ENCODE peak calls at places on chromosomes 1 and 21, in six cellular contexts. G is H9, N is NB4, X is Calu3, V is fibroblast of lung, I is MM.1S. Z is an unnamed sample.

GRCh38 chr1:227558807-227559186 is 4.6 kb upstream of the ZNF678 start:
- DNase-seq in V (no peak), X (no peak), G (no peak), N (no peak), I (no peak), Z (no peak)

GRCh38 chr1:3651011-3651938 is 1.0 kb upstream of the TP73 start:
- DNase-seq in V (no peak), I (no peak), G (peak), N (no peak), X (no peak), Z (no peak)

GRCh38 chr1:162627662-162628296 is 4.5 kb upstream of the DDR2 start:
- DNase-seq in G (no peak), X (peak), V (peak), I (peak), N (peak), Z (peak)

GRCh38 chr21:42518216-42518615 is 4.6 kb downstream of the SLC37A1 start:
- DNase-seq in V (peak), N (no peak), X (no peak), I (no peak), G (no peak), Z (peak)

GRCh38 chr1:156689960-156690672 is 12.9 kb upstream of the NES start:
- DNase-seq in X (no peak), V (no peak), I (no peak), N (no peak), G (no peak), Z (no peak)

GRCh38 chr1:201171063-201172036 is 17.1 kb upstream of the TMEM9 start:
- DNase-seq in I (peak), V (peak), X (peak), N (peak), G (peak), Z (peak)

GRCh38 chr1:156700731-156701130 is 4.7 kb downstream of the CRABP2 start:
- DNase-seq in G (no peak), N (no peak), V (no peak), I (no peak), X (no peak), Z (no peak)

GRCh38 chr21:46194374-46195334 is 10.4 kb upstream of the SPATC1L start:
- DNase-seq in X (no peak), G (peak), V (no peak), I (no peak), N (no peak), Z (no peak)

GRCh38 chr1:168469690-168470089 is 74.1 kb downstream of the XCL2 start:
- DNase-seq in G (no peak), V (peak), N (peak), I (no peak), X (peak), Z (peak)

GRCh38 chr1:14522331-14523241 is 75.9 kb upstream of the KAZN start:
- DNase-seq in N (peak), V (peak), X (no peak), I (no peak), G (peak), Z (peak)

GRCh38 chr1:165644064-165644735 is 13.2 kb downstream of the MGST3 start:
- DNase-seq in I (no peak), N (no peak), X (no peak), G (no peak), V (no peak), Z (peak)

GRCh38 chr1:181310560-181310959 is 172.8 kb upstream of the CACNA1E start:
- DNase-seq in G (no peak), I (no peak), X (peak), V (no peak), N (no peak), Z (peak)

GRCh38 chr1:25700626-25701025 is 84.0 kb downstream of the MAN1C1 start:
- DNase-seq in G (peak), V (no peak), N (no peak), I (no peak), X (no peak), Z (no peak)

GRCh38 chr1:14583788-14584187 is 14.7 kb upstream of the KAZN start:
- DNase-seq in X (no peak), N (no peak), I (no peak), G (no peak), V (no peak), Z (no peak)

GRCh38 chr1:167671727-167672511 is 41.9 kb downstream of the RCSD1 start:
- DNase-seq in X (no peak), N (peak), I (no peak), G (no peak), V (no peak), Z (peak)

GRCh38 chr1:24108334-24109165 is 3.4 kb downstream of the MYOM3 start:
- DNase-seq in X (peak), I (no peak), G (no peak), V (peak), N (no peak), Z (peak)

GRCh38 chr1:22849770-22850169 is 122.9 kb downstream of the LACTBL1 start:
- DNase-seq in X (no peak), N (no peak), G (no peak), I (no peak), V (no peak), Z (no peak)

GRCh38 chr1:210920716-210921694 is 212.9 kb downstream of the KCNH1 start:
- DNase-seq in V (no peak), X (no peak), G (no peak), N (no peak), I (no peak), Z (no peak)

GRCh38 chr21:44296916-44297315 is 2.9 kb upstream of the PFKL start:
- DNase-seq in N (no peak), I (no peak), X (no peak), V (no peak), G (no peak), Z (no peak)

GRCh38 chr21:44299458-44300261 is at the start of gene PFKL:
- DNase-seq in V (peak), I (peak), G (peak), X (peak), N (peak), Z (peak)

GRCh38 chr21:44299085-44299457 is 782 bp upstream of the PFKL start:
- DNase-seq in X (no peak), V (peak), G (no peak), I (peak), N (no peak), Z (no peak)

GRCh38 chr21:44297525-44298290 is 2.1 kb upstream of the PFKL start:
- DNase-seq in G (peak), I (peak), N (peak), V (peak), X (peak), Z (peak)

GRCh38 chr21:44298301-44298700 is 1.6 kb upstream of the PFKL start:
- DNase-seq in V (no peak), N (no peak), I (peak), G (no peak), X (no peak), Z (peak)
- TF ChIP-seq CTCF in V (no peak), N (no peak), I (peak), G (no peak), X (no peak), Z (no peak)

GRCh38 chr1:53682369-53682685 is 56.6 kb downstream of the GLIS1 start:
- DNase-seq in G (no peak), V (no peak), N (no peak), I (no peak), X (no peak), Z (no peak)
- TF ChIP-seq CTCF in G (no peak), V (no peak), N (no peak), I (no peak), X (no peak), Z (no peak)

DNA sequence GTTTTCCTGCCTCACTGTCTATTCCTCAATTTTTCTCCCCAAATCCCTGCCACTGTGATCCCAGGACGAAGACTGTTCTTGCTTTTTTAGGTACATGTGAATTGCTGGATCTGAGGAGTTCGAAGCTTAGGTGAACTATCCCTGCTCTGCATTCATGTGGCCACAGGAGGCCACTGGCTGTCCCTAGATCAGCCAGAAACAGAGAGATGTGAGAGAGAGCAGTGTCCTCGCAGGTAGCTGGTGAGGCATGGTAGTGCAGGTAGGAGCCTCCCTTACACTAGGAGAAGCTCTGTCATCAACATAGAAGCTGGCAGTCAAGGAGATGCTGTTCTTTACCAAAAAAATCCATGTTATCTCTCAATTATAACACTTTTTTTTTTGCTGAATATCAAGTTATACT is 71.5 kb downstream of the USP24 start:
- DNase-seq in G (peak), X (peak), I (peak), V (no peak), N (peak), Z (no peak)
- TF ChIP-seq CTCF in G (peak), X (no peak), I (peak), V (no peak), N (no peak), Z (no peak)

DNA sequence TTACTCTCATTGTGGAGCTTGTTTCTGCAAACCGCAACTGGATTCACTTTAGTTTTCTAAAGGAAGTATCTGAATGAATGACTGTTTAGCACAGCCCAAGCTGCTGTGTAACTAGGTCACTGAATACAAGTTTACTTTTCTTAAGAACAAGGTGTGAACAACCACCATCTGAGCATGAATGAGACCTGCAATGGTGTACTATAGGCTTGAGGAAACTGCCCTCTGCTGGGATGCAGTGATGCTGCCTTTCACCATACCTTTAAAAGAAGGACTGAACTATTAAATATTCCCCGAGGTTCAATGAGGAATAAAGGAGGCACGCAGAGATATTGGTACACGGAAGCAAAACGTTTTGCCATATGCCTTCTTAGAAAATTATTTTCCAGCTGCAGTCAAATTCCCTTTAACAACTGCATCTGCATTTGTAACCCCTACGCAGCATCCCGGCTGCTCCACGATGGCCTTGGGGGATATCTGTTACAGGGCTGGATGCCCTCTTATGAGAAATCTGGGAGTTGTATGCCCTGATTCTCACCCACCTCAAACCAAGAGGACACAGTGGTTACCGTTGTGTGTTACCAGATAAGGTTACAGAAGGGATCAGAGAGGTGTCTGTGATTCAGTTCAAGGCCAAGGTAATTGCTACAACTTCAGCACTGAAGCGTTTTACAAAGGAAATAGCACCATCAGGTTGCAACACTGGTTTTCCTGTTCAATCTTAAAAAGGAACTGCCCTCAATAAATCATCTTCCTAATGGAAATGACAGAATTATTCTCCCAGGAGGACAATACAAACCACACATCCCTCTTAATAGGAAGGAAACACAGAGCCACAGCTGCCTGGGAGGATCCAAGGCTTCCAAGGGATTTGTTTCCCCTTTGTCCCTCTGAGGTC is 470.5 kb downstream of the LTN1 start:
- DNase-seq in I (peak), V (peak), G (peak), X (peak), N (peak), Z (peak)
- TF ChIP-seq CTCF in I (peak), V (peak), G (peak), X (peak), N (no peak), Z (no peak)

DNA sequence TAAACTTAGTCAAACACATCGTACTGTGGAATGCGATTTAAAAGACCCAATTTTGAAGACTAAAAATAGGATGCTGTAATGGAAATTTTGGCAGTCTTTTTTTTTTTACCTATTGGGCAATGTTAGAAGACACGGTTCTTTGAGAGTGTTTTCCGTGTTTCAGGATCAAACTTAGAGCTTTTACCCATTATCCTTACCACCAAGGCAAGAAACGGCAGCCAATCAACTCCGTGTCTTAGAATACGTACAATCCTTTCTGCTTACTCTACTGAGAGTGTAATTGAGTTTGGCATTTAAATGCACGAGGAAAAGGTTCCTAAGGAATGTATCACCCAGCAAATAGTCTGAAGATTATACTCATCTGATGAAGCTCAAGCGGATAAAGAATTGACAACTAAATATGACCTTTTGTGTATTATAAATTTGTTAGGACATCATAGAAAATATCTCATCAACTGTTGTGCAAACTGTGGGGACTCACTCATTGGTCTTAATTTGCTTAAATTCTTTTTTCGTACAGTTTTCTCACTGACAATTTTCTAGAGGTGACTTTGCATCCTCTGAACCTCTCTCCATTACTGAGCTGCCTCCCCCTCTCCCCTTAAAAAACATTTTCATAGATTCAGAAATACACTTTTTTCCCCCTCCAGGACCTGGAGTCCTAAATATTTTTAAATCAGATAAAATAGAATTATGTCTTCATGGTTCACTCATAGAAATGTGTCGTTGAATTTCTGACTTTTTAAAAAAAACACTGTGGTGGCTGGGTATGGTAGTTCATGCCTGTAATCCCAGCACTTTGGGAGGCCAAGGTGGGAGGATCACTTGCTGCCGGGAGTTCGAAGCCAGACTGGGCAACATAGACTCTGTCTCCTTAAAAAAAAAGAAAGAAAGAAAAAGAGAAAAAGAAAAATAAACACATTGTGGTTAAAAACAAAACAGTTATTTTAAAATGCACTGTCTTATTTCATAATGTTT is 1.3 kb downstream of the CNST start:
- DNase-seq in G (no peak), V (peak), X (no peak), N (peak), I (peak), Z (peak)
- TF ChIP-seq CTCF in G (no peak), V (no peak), X (no peak), N (no peak), I (no peak), Z (no peak)

DNA sequence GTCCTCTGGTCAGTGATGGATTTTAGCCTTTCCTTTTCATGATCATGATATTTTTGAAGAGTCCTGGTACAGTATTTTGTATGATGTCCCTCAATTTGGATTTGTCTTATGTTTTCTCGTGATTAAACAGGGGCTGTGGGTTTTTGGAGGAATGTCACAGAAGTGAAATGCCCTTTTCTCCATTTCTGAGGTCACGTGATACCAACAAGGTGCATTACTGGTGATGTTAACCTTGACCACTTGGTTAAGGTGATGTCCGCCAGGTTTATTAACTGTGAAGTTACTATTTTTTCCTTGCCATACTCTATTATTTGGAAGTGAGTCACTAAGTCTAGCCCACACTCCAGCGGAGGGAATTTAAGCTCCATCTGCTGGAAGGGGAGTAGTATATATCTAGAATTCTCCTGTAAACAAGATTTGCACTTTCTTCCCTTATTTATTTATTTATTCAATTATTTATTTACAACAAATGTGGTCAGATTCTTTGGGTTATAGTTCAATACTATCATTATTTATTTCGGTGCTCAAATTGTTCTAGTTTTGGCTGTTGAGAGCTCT is 123.4 kb downstream of the HIVEP3 start:
- DNase-seq in I (no peak), G (no peak), V (peak), X (peak), N (peak), Z (peak)
- TF ChIP-seq CTCF in I (no peak), G (peak), V (peak), X (peak), N (no peak), Z (peak)

Z was measured in MCF 10A.